ENCODE peak calls at places on chromosome 14, in five cellular contexts. One of them, this sample, is unnamed.

GRCh38 chr14:98014851-98015615 is 1217.9 kb downstream of the VRK1 start:
- DNase-seq in uterus: no peak
- DNase-seq in Panc1: no peak
- DNase-seq in right lobe of liver: no peak
- DNase-seq in esophagus squamous epithelium: no peak
- DNase-seq in this sample: no peak

GRCh38 chr14:42548349-42548748 is 941.7 kb downstream of the LRFN5 start:
- DNase-seq in right lobe of liver: no peak
- DNase-seq in uterus: no peak
- DNase-seq in Panc1: no peak
- DNase-seq in esophagus squamous epithelium: no peak
- DNase-seq in this sample: no peak

GRCh38 chr14:69612014-69612758 is 790 bp downstream of the SUSD6 start:
- DNase-seq in Panc1: no peak
- DNase-seq in right lobe of liver: peak
- DNase-seq in uterus: peak
- DNase-seq in esophagus squamous epithelium: no peak
- DNase-seq in this sample: no peak

GRCh38 chr14:24241829-24242443 is 487 bp downstream of the TINF2 start:
- DNase-seq in esophagus squamous epithelium: peak
- DNase-seq in Panc1: peak
- DNase-seq in right lobe of liver: peak
- DNase-seq in uterus: peak
- DNase-seq in this sample: peak

GRCh38 chr14:59161571-59162175 is 26.8 kb upstream of the DAAM1 start:
- DNase-seq in Panc1: no peak
- DNase-seq in right lobe of liver: no peak
- DNase-seq in uterus: peak
- DNase-seq in esophagus squamous epithelium: no peak
- DNase-seq in this sample: peak

GRCh38 chr14:104604461-104605449 is at the start of gene TMEM179:
- DNase-seq in uterus: no peak
- DNase-seq in esophagus squamous epithelium: no peak
- DNase-seq in Panc1: no peak
- DNase-seq in right lobe of liver: peak
- DNase-seq in this sample: no peak

GRCh38 chr14:31319701-31320100 is 100.6 kb downstream of the HEATR5A start:
- DNase-seq in Panc1: no peak
- DNase-seq in uterus: no peak
- DNase-seq in right lobe of liver: no peak
- DNase-seq in esophagus squamous epithelium: no peak
- DNase-seq in this sample: no peak

GRCh38 chr14:60862283-60862682 is 118.6 kb downstream of the TRMT5 start:
- DNase-seq in esophagus squamous epithelium: no peak
- DNase-seq in right lobe of liver: no peak
- DNase-seq in Panc1: no peak
- DNase-seq in uterus: peak
- DNase-seq in this sample: no peak

GRCh38 chr14:90458536-90458935 is 61.7 kb downstream of the CALM1 start:
- DNase-seq in right lobe of liver: no peak
- DNase-seq in esophagus squamous epithelium: no peak
- DNase-seq in Panc1: no peak
- DNase-seq in uterus: no peak
- DNase-seq in this sample: no peak

GRCh38 chr14:68633131-68633991 is 159.5 kb downstream of the ZFP36L1 start:
- DNase-seq in esophagus squamous epithelium: no peak
- DNase-seq in right lobe of liver: no peak
- DNase-seq in uterus: peak
- DNase-seq in Panc1: no peak
- DNase-seq in this sample: no peak

GRCh38 chr14:20706657-20707355 is 18.2 kb downstream of the ANG start:
- DNase-seq in esophagus squamous epithelium: no peak
- DNase-seq in Panc1: no peak
- DNase-seq in uterus: no peak
- DNase-seq in right lobe of liver: no peak
- DNase-seq in this sample: no peak

GRCh38 chr14:38948171-38948570 is 154.9 kb downstream of the SEC23A start:
- DNase-seq in right lobe of liver: no peak
- DNase-seq in uterus: no peak
- DNase-seq in esophagus squamous epithelium: no peak
- DNase-seq in Panc1: no peak
- DNase-seq in this sample: no peak

GRCh38 chr14:98189077-98189476 is 1082.9 kb downstream of the BCL11B start:
- DNase-seq in esophagus squamous epithelium: no peak
- DNase-seq in Panc1: no peak
- DNase-seq in uterus: no peak
- DNase-seq in right lobe of liver: no peak
- DNase-seq in this sample: no peak

GRCh38 chr14:90620540-90621204 is 195.6 kb downstream of the TTC7B start:
- DNase-seq in esophagus squamous epithelium: no peak
- DNase-seq in Panc1: no peak
- DNase-seq in uterus: no peak
- DNase-seq in right lobe of liver: no peak
- DNase-seq in this sample: no peak

GRCh38 chr14:75183225-75183624 is 6.8 kb upstream of the TMED10 start:
- DNase-seq in right lobe of liver: no peak
- DNase-seq in Panc1: no peak
- DNase-seq in esophagus squamous epithelium: no peak
- DNase-seq in uterus: no peak
- DNase-seq in this sample: no peak
- H3K27ac ChIP-seq in right lobe of liver: no peak
- H3K27ac ChIP-seq in Panc1: no peak
- H3K27ac ChIP-seq in esophagus squamous epithelium: no peak
- H3K27ac ChIP-seq in uterus: peak
- H3K27ac ChIP-seq in this sample: peak

GRCh38 chr14:64841121-64841611 is 38.5 kb downstream of the SPTB start:
- DNase-seq in right lobe of liver: no peak
- DNase-seq in uterus: no peak
- DNase-seq in Panc1: no peak
- DNase-seq in esophagus squamous epithelium: no peak
- DNase-seq in this sample: peak
- TF ChIP-seq CTCF in right lobe of liver: no peak
- TF ChIP-seq CTCF in uterus: peak
- TF ChIP-seq CTCF in Panc1: peak
- TF ChIP-seq CTCF in esophagus squamous epithelium: peak
- TF ChIP-seq CTCF in this sample: peak

DNA sequence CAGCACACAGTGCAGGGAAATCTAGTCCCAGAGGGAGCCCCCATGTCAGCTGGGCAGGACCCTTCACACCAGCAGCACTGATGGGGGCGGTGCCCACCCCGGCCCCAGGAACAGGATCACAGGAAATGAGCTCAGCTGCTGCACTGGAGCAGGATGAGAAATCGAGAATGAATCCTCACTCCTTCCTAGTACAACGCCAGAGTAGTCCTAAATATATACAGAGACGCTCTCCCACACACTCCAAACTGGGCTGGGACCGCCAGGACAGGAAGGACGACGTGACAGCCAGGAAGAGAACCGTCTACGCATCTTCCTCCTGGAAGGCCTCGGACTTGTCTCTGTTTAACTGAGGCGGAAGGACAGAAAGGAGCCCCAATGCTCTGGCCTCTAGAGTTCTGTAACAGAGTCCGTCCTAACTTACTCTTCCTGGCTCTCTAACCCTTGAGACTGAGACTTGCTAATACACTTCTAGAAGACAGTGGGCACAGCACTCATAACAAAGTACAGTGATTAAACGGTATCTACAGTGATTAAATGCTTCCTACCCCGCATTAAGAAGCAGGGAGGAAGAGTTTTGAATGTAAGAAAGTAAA is 33.4 kb downstream of the CDC42BPB start:
- DNase-seq in Panc1: no peak
- DNase-seq in uterus: no peak
- DNase-seq in right lobe of liver: no peak
- DNase-seq in esophagus squamous epithelium: no peak
- DNase-seq in this sample: peak
- H3K4me3 ChIP-seq in Panc1: peak
- H3K4me3 ChIP-seq in uterus: no peak
- H3K4me3 ChIP-seq in right lobe of liver: no peak
- H3K4me3 ChIP-seq in esophagus squamous epithelium: no peak
- H3K4me3 ChIP-seq in this sample: peak

GRCh38 chr14:75518625-75519024 is 3.6 kb upstream of the BATF start:
- DNase-seq in esophagus squamous epithelium: no peak
- DNase-seq in uterus: no peak
- DNase-seq in right lobe of liver: no peak
- DNase-seq in Panc1: peak
- DNase-seq in this sample: no peak

GRCh38 chr14:75513911-75514672 is 8.2 kb upstream of the BATF start:
- DNase-seq in Panc1: no peak
- DNase-seq in right lobe of liver: no peak
- DNase-seq in uterus: no peak
- DNase-seq in esophagus squamous epithelium: no peak
- DNase-seq in this sample: no peak

GRCh38 chr14:75511201-75511600 is 11.1 kb upstream of the BATF start:
- DNase-seq in esophagus squamous epithelium: no peak
- DNase-seq in uterus: no peak
- DNase-seq in right lobe of liver: no peak
- DNase-seq in Panc1: no peak
- DNase-seq in this sample: no peak

GRCh38 chr14:75515631-75515999 is 6.7 kb upstream of the BATF start:
- DNase-seq in uterus: no peak
- DNase-seq in right lobe of liver: no peak
- DNase-seq in Panc1: no peak
- DNase-seq in esophagus squamous epithelium: no peak
- DNase-seq in this sample: no peak

DNA sequence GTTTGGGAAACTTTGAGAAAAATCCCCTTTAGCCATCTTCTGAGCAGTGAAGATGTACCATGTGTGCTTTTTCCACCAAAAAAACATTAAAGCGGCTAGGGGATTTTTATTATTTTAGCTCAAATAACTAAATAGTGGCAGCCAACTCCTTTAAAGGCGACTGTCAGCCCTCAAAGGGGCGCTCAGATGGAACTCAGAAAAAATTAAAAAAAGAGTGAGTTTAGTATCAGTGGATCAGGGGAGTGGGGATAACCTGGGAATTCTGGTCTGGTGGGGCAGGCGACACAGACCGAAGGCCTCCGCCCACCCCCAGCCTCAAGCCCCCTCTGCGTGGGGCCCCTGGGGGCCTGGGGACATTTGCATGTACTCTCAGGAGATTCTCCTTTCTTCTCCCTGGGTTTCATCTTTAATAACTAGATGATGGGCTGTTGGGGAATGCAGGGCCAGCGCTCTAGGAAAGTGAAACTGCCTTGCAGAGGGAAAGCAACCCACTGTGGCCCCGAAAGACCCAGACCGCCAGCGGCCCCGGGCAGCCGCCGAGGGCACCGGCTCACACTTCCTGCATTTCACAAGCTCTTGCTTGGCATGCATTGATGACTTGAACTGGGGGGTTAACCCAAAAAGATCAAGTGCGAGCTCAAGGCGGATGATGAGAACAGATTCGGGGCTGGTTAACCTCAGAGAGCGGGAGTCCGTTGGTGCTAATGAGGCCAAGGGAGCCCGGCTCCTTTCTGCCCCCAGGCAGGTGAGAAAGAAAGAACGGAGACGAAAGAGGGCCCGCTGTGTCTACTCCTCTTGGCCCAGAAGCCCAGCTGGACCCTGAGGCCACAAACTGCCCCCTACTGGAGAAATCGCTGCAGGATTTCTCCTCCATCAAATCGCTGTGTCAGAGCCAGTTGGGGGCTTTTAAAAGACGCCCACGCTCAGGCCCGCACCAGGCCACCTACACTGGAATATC is 7.3 kb upstream of the BATF start:
- DNase-seq in right lobe of liver: no peak
- DNase-seq in uterus: no peak
- DNase-seq in Panc1: no peak
- DNase-seq in esophagus squamous epithelium: no peak
- DNase-seq in this sample: no peak
- H3K27ac ChIP-seq in right lobe of liver: no peak
- H3K27ac ChIP-seq in uterus: no peak
- H3K27ac ChIP-seq in Panc1: peak
- H3K27ac ChIP-seq in esophagus squamous epithelium: peak
- H3K27ac ChIP-seq in this sample: no peak

DNA sequence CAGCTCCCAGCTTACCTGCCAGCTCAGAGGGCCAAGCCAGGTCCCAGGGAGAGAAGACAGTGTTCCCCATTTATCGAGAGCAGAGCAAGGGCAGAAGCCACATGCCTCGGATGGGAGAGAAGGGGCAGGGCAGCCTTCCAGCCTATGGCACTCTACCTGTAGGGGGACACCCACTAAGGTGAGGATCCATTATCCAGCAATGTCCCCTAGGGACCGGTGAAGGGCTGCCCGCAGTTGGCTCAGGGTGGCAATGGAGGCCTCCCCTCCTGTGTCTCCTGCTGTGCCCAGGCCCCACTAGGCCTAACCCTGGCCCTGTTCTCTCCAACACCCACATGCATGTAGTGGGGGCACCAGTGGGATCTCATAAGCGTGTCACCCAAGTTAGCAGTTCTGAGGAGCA is 4.9 kb upstream of the ASB2 start:
- DNase-seq in esophagus squamous epithelium: no peak
- DNase-seq in Panc1: no peak
- DNase-seq in right lobe of liver: no peak
- DNase-seq in uterus: no peak
- DNase-seq in this sample: no peak
- TF ChIP-seq CTCF in esophagus squamous epithelium: no peak
- TF ChIP-seq CTCF in Panc1: no peak
- TF ChIP-seq CTCF in right lobe of liver: no peak
- TF ChIP-seq CTCF in uterus: no peak
- TF ChIP-seq CTCF in this sample: no peak

GRCh38 chr14:100191584-100192249 is 32.3 kb upstream of the DEGS2 start:
- DNase-seq in Panc1: no peak
- DNase-seq in right lobe of liver: no peak
- DNase-seq in uterus: peak
- DNase-seq in esophagus squamous epithelium: no peak
- DNase-seq in this sample: no peak
- H3K4me3 ChIP-seq in Panc1: no peak
- H3K4me3 ChIP-seq in right lobe of liver: no peak
- H3K4me3 ChIP-seq in uterus: no peak
- H3K4me3 ChIP-seq in esophagus squamous epithelium: no peak
- H3K4me3 ChIP-seq in this sample: no peak

DNA sequence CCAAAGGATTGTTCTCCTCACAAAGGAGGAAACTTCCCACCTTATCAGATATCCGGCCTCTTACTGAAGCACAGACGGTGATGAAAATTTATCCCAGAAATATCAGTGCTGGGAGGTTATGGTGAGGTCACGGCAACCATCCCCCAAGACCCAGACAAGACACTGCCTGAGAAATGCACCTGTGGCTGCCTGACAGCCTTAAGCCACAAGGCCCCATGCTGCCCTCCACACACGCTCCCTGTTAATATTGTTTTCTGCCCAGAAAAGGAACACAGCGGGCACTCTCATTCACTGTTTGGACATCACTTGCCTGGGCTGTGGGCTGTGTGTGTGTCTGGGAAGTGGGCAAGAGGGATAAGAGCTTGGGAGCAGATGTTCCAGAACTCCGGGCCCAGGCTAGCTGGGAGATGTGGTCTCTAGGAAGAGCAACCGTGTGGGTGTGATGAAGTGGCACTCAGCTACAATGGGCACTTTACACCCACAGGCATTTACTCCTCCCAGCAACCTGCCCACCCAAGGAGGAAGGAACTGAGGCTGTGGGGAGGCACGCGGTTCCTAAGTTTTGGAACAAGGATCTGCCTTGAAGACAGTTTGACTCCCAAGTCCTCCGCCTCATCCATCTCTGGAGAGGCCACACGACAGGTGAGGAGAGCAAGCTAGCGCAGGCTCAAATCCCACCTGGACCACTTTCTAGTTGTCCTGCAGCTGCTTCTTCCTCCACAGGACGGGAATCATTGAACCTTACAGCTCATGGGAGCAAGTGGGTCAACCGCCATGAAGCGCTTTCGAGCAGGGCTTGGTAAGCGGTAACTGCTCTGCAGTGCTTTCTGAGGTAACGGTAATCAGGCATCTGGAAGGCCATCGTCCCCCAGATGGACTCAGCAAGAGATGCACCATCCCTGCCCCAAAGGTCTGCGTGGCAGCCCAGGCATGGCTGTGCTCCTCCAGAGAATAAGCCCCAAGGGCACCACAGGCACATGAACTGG is 91.4 kb downstream of the CHGA start:
- DNase-seq in uterus: no peak
- DNase-seq in esophagus squamous epithelium: no peak
- DNase-seq in Panc1: no peak
- DNase-seq in right lobe of liver: no peak
- DNase-seq in this sample: no peak
- H3K27ac ChIP-seq in uterus: peak
- H3K27ac ChIP-seq in esophagus squamous epithelium: peak
- H3K27ac ChIP-seq in Panc1: no peak
- H3K27ac ChIP-seq in right lobe of liver: no peak
- H3K27ac ChIP-seq in this sample: no peak

This sample was measured in AG04450.